ENCODE peak calls at places on chromosome 21, in five cellular contexts. C is fibroblast of lung, X is cardiac fibroblast, O is left ventricle myocardium inferior, A is glutamatergic neuron. T is an unnamed sample.

GRCh38 chr21:34635307-34635706 is 20.4 kb upstream of the RCAN1 start:
- DNase-seq in C (no peak), X (no peak), O (no peak), A (peak), T (no peak)

GRCh38 chr21:42568377-42568776 is 54.7 kb downstream of the SLC37A1 start:
- DNase-seq in C (no peak), X (no peak), O (no peak), A (peak), T (no peak)

GRCh38 chr21:15445327-15445726 is 284.5 kb upstream of the USP25 start:
- DNase-seq in C (no peak), X (no peak), O (no peak), A (no peak), T (no peak)

GRCh38 chr21:40688106-40688850 is 158.7 kb downstream of the DSCAM start:
- DNase-seq in C (no peak), X (no peak), O (no peak), A (no peak), T (no peak)

GRCh38 chr21:29372063-29372802 is 73.5 kb downstream of the BACH1 start:
- DNase-seq in C (peak), X (peak), O (no peak), A (no peak), T (peak)

GRCh38 chr21:38646213-38646837 is 148.0 kb upstream of the ERG start:
- DNase-seq in C (peak), X (peak), O (no peak), A (no peak), T (peak)

GRCh38 chr21:16082038-16082816 is 352.4 kb downstream of the USP25 start:
- DNase-seq in C (no peak), X (peak), O (no peak), A (no peak), T (no peak)

GRCh38 chr21:35226302-35226701 is 177.2 kb upstream of the RUNX1 start:
- DNase-seq in C (peak), X (peak), O (no peak), A (no peak), T (peak)

GRCh38 chr21:17139696-17140095 is 373.1 kb upstream of the CXADR start:
- DNase-seq in C (no peak), X (no peak), O (no peak), A (no peak), T (no peak)

GRCh38 chr21:41817228-41817627 is 50.4 kb upstream of the RIPK4 start:
- DNase-seq in C (peak), X (peak), O (no peak), A (peak), T (peak)

GRCh38 chr21:35352066-35352770 is 303.1 kb upstream of the RUNX1 start:
- DNase-seq in C (peak), X (peak), O (no peak), A (no peak), T (peak)

GRCh38 chr21:39313042-39313456 is 383 bp downstream of the BRWD1 start:
- DNase-seq in C (peak), X (peak), O (no peak), A (peak), T (no peak)

GRCh38 chr21:14284439-14284838 is 68.5 kb downstream of the RBM11 start:
- DNase-seq in C (no peak), X (no peak), O (no peak), A (no peak), T (no peak)

GRCh38 chr21:20644552-20644951 is 353.7 kb upstream of the NCAM2 start:
- DNase-seq in C (no peak), X (no peak), O (no peak), A (no peak), T (no peak)

GRCh38 chr21:41879190-41879998 is at the start of gene PRDM15:
- DNase-seq in C (peak), X (peak), O (peak), A (peak), T (peak)

GRCh38 chr21:25215698-25216384 is 391.4 kb downstream of the MRPL39 start:
- DNase-seq in C (no peak), X (no peak), O (no peak), A (no peak), T (no peak)

GRCh38 chr21:39057121-39057520 is 126.1 kb downstream of the PSMG1 start:
- DNase-seq in C (no peak), X (no peak), O (no peak), A (no peak), T (no peak)

GRCh38 chr21:45366931-45367401 is 38.0 kb upstream of the COL18A1 start:
- DNase-seq in C (peak), X (peak), O (peak), A (no peak), T (peak)
- TF ChIP-seq CTCF in C (peak), X (peak), O (no peak), A (no peak), T (no peak)

DNA sequence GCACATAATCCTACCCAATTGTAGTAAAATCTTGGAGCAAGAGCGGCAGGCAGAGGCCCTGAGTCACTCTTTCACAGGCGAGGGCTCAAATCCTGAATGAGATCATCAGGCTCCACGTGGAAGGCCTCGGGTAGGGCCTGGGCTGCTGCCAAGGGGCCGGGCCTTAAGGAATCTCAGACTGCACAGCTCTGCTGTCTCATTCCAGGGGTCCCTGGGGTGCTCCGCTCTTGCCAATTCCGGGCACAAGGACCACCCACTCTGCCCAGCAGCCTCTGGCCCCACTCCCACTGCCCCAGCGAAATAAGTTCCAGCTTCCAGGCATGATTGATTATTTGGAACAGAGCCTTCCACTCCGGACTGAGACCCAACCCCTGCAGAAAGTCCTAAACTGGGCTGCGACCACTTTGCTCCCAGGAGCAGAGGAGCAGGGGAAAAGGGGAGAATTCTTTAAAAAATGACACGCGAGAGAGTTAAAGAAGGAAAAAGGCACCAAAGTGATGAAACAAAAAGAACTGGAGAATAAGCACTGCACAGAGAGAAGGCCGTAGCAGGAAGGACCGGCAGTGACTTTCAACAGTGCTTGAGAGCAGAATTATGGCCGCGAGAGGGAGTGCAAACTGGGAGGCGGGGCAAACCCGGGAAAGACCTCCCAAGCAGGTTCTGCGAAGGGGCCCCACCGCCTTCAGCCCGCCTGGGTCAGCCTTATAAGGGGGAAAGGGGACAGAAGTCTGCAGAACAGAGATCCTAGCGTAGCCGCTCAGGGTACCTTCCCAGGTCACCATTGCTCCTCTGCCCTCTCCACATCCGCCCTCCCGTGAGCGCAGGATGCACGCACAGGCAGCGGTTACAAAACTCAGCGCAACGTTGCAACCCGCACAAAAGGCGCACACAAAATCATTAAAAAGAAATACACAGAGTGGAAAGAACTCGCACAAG is 2.0 kb downstream of the ADAMTS1 start:
- DNase-seq in C (peak), X (peak), O (peak), A (peak), T (peak)
- TF ChIP-seq CTCF in C (peak), X (peak), O (peak), A (no peak), T (peak)

GRCh38 chr21:44752701-44753235 is 41.4 kb upstream of the TSPEAR start:
- DNase-seq in C (no peak), X (peak), O (no peak), A (no peak), T (no peak)
- TF ChIP-seq CTCF in C (no peak), X (peak), O (peak), A (no peak), T (no peak)

GRCh38 chr21:36916718-36917117 is 49.8 kb downstream of the HLCS start:
- DNase-seq in C (no peak), X (no peak), O (no peak), A (no peak), T (no peak)

GRCh38 chr21:36915701-36916075 is 50.8 kb downstream of the HLCS start:
- DNase-seq in C (no peak), X (no peak), O (no peak), A (peak), T (no peak)

GRCh38 chr21:36918291-36918690 is 48.2 kb downstream of the HLCS start:
- DNase-seq in C (no peak), X (no peak), O (no peak), A (peak), T (no peak)

GRCh38 chr21:36915014-36915700 is 51.3 kb downstream of the HLCS start:
- DNase-seq in C (no peak), X (no peak), O (no peak), A (no peak), T (no peak)

DNA sequence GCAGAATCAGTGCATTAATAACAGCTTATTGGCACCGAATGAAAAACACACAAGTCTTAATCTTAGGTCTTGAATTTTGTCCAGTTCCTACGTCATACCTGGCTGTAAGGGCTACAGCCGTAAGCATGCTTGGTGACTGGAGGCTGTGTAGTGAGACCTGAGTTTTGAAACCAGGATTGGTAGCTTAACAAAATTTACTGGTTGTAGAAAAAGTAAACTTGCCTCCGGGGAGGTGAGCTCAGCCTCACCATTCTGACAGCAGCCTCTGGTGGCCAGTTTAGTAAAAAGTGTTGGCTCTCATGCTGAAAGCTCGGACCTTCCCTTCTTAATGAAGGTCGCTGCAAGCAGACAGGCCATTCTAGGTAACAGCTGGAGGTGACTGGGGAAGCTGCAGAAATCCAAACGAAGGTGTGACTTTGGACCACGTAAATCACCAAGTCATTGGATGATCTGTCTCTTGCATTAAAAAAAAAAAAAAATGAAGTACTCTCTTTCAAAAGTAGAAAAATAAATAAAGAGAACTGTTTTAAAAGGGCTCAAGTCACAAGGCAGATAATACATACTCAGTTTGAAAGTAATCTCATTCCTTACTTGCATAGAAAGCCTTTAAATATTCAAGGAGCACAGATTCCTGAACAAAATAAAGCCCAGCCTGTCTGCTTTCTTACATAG is 48.8 kb downstream of the HLCS start:
- DNase-seq in C (peak), X (peak), O (no peak), A (peak), T (peak)
- TF ChIP-seq CTCF in C (peak), X (peak), O (peak), A (peak), T (peak)

GRCh38 chr21:45102391-45102932 is 28.1 kb downstream of the ADARB1 start:
- DNase-seq in C (peak), X (peak), O (no peak), A (no peak), T (peak)
- TF ChIP-seq CTCF in C (peak), X (peak), O (peak), A (peak), T (peak)

GRCh38 chr21:44800971-44801467 is 601 bp downstream of the UBE2G2 start:
- DNase-seq in C (peak), X (peak), O (no peak), A (no peak), T (no peak)
- TF ChIP-seq CTCF in C (peak), X (peak), O (peak), A (no peak), T (peak)